ENCODE peak calls at places on chromosomes 1 and 21, in four cellular contexts. One of them, this sample, is unnamed. For H3K4me1, the result is how much of the 10 kb centered on the place peaks cover.

GRCh38 chr1:116920211-116920610 is 10.5 kb downstream of the PTGFRN start:
- DNase-seq in tibial nerve: no peak
- DNase-seq in mammary epithelial cell: peak
- DNase-seq in CD8-positive, alpha-beta memory T cell: no peak
- DNase-seq in this sample: no peak

GRCh38 chr1:215475719-215476525 is 91.2 kb upstream of the KCTD3 start:
- DNase-seq in tibial nerve: no peak
- DNase-seq in mammary epithelial cell: peak
- DNase-seq in CD8-positive, alpha-beta memory T cell: no peak
- DNase-seq in this sample: no peak

GRCh38 chr1:242651817-242652216 is 127.3 kb upstream of the PLD5 start:
- DNase-seq in CD8-positive, alpha-beta memory T cell: no peak
- DNase-seq in tibial nerve: no peak
- DNase-seq in mammary epithelial cell: peak
- DNase-seq in this sample: no peak

GRCh38 chr1:234696986-234697385 is 87.0 kb upstream of the IRF2BP2 start:
- DNase-seq in tibial nerve: no peak
- DNase-seq in mammary epithelial cell: no peak
- DNase-seq in CD8-positive, alpha-beta memory T cell: no peak
- DNase-seq in this sample: no peak

GRCh38 chr21:30839304-30839703 is 9.7 kb upstream of the KRTAP7-1 start:
- DNase-seq in mammary epithelial cell: peak
- DNase-seq in CD8-positive, alpha-beta memory T cell: no peak
- DNase-seq in tibial nerve: no peak
- DNase-seq in this sample: no peak

GRCh38 chr1:9838946-9839345 is 15.2 kb upstream of the CLSTN1 start:
- DNase-seq in tibial nerve: no peak
- DNase-seq in mammary epithelial cell: no peak
- DNase-seq in CD8-positive, alpha-beta memory T cell: no peak
- DNase-seq in this sample: no peak

GRCh38 chr1:229155472-229155871 is 115.4 kb upstream of the RAB4A start:
- DNase-seq in mammary epithelial cell: no peak
- DNase-seq in tibial nerve: peak
- DNase-seq in CD8-positive, alpha-beta memory T cell: peak
- DNase-seq in this sample: no peak

GRCh38 chr1:2587071-2587859 is 688 bp downstream of the PRXL2B start:
- DNase-seq in CD8-positive, alpha-beta memory T cell: no peak
- DNase-seq in mammary epithelial cell: peak
- DNase-seq in tibial nerve: no peak
- DNase-seq in this sample: no peak

GRCh38 chr1:209618756-209619420 is 33.3 kb downstream of the LAMB3 start:
- DNase-seq in tibial nerve: no peak
- DNase-seq in mammary epithelial cell: no peak
- DNase-seq in CD8-positive, alpha-beta memory T cell: no peak
- DNase-seq in this sample: no peak

GRCh38 chr21:37039434-37040075 is 33.1 kb downstream of the RIPPLY3 start:
- DNase-seq in tibial nerve: no peak
- DNase-seq in mammary epithelial cell: no peak
- DNase-seq in CD8-positive, alpha-beta memory T cell: no peak
- DNase-seq in this sample: no peak

GRCh38 chr1:115493834-115494233 is 147.9 kb upstream of the VANGL1 start:
- DNase-seq in mammary epithelial cell: no peak
- DNase-seq in CD8-positive, alpha-beta memory T cell: no peak
- DNase-seq in tibial nerve: no peak
- DNase-seq in this sample: no peak

GRCh38 chr21:40185208-40185607 is 318.0 kb downstream of the PCP4 start:
- DNase-seq in CD8-positive, alpha-beta memory T cell: no peak
- DNase-seq in mammary epithelial cell: no peak
- DNase-seq in tibial nerve: no peak
- DNase-seq in this sample: no peak

GRCh38 chr1:187641907-187642306 is 813.2 kb downstream of the PLA2G4A start:
- DNase-seq in tibial nerve: no peak
- DNase-seq in mammary epithelial cell: no peak
- DNase-seq in CD8-positive, alpha-beta memory T cell: no peak
- DNase-seq in this sample: no peak

GRCh38 chr1:180988221-180988826 is 34.3 kb downstream of the STX6 start:
- DNase-seq in CD8-positive, alpha-beta memory T cell: no peak
- DNase-seq in mammary epithelial cell: no peak
- DNase-seq in tibial nerve: no peak
- DNase-seq in this sample: no peak

GRCh38 chr21:45992311-45993209 is 11.0 kb downstream of the COL6A1 start:
- DNase-seq in tibial nerve: no peak
- DNase-seq in mammary epithelial cell: no peak
- DNase-seq in CD8-positive, alpha-beta memory T cell: no peak
- DNase-seq in this sample: peak

GRCh38 chr21:42668620-42669019 is 15.2 kb downstream of the PDE9A start:
- DNase-seq in tibial nerve: no peak
- DNase-seq in CD8-positive, alpha-beta memory T cell: no peak
- DNase-seq in mammary epithelial cell: no peak
- DNase-seq in this sample: no peak

GRCh38 chr1:226692868-226693267 is 46.2 kb downstream of the ITPKB start:
- DNase-seq in mammary epithelial cell: no peak
- DNase-seq in CD8-positive, alpha-beta memory T cell: no peak
- DNase-seq in tibial nerve: no peak
- DNase-seq in this sample: no peak

GRCh38 chr1:17207966-17208418 is 3.1 kb downstream of the PADI1 start:
- DNase-seq in tibial nerve: no peak
- DNase-seq in CD8-positive, alpha-beta memory T cell: peak
- DNase-seq in mammary epithelial cell: peak
- DNase-seq in this sample: peak

GRCh38 chr1:17207540-17207939 is 2.6 kb downstream of the PADI1 start:
- DNase-seq in CD8-positive, alpha-beta memory T cell: no peak
- DNase-seq in tibial nerve: no peak
- DNase-seq in mammary epithelial cell: no peak
- DNase-seq in this sample: no peak

GRCh38 chr1:17208546-17208945 is 3.6 kb downstream of the PADI1 start:
- DNase-seq in CD8-positive, alpha-beta memory T cell: no peak
- DNase-seq in mammary epithelial cell: no peak
- DNase-seq in tibial nerve: no peak
- DNase-seq in this sample: no peak

GRCh38 chr1:17210176-17210575 is 5.2 kb downstream of the PADI1 start:
- DNase-seq in CD8-positive, alpha-beta memory T cell: no peak
- DNase-seq in tibial nerve: no peak
- DNase-seq in mammary epithelial cell: no peak
- DNase-seq in this sample: no peak

GRCh38 chr1:17209446-17209845 is 4.5 kb downstream of the PADI1 start:
- DNase-seq in mammary epithelial cell: no peak
- DNase-seq in CD8-positive, alpha-beta memory T cell: no peak
- DNase-seq in tibial nerve: no peak
- DNase-seq in this sample: no peak
- H3K4me1 ChIP-seq in mammary epithelial cell: half or more
- H3K4me1 ChIP-seq in CD8-positive, alpha-beta memory T cell: half or more
- H3K4me1 ChIP-seq in tibial nerve: under half
- H3K4me1 ChIP-seq in this sample: half or more

DNA sequence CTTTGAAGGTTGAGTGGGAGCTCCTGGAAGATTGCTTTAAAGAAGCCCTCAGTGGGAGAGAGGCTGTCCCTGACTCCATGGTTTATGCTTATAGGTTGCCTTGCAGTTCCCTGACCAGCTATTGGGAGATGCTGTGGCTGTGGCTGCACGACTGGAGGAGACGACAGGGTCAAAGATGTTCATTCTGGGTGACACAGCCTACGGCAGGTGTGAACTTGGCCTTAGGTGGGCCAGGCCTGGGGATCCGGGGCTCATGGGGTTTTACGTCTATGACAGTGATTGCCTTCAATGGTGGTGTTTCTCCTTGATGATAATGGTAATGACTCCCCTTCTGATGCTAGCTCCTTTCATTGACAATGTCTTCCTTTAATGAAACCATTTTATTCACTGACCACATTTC is 692 bp downstream of the DPH2 start:
- DNase-seq in tibial nerve: no peak
- DNase-seq in mammary epithelial cell: no peak
- DNase-seq in CD8-positive, alpha-beta memory T cell: no peak
- DNase-seq in this sample: no peak
- H3K27ac ChIP-seq in tibial nerve: no peak
- H3K27ac ChIP-seq in mammary epithelial cell: peak
- H3K27ac ChIP-seq in CD8-positive, alpha-beta memory T cell: peak
- H3K27ac ChIP-seq in this sample: no peak

GRCh38 chr1:30744060-30744756 is 13.4 kb downstream of the LAPTM5 start:
- DNase-seq in mammary epithelial cell: peak
- DNase-seq in tibial nerve: no peak
- DNase-seq in CD8-positive, alpha-beta memory T cell: no peak
- DNase-seq in this sample: no peak
- H3K4me1 ChIP-seq in mammary epithelial cell: under half
- H3K4me1 ChIP-seq in tibial nerve: under half
- H3K4me1 ChIP-seq in CD8-positive, alpha-beta memory T cell: half or more
- H3K4me1 ChIP-seq in this sample: under half

GRCh38 chr1:218351617-218352438 is 6.7 kb downstream of the TGFB2 start:
- DNase-seq in tibial nerve: no peak
- DNase-seq in mammary epithelial cell: peak
- DNase-seq in CD8-positive, alpha-beta memory T cell: peak
- DNase-seq in this sample: no peak

GRCh38 chr1:218349365-218350021 is 4.4 kb downstream of the TGFB2 start:
- DNase-seq in mammary epithelial cell: no peak
- DNase-seq in tibial nerve: no peak
- DNase-seq in CD8-positive, alpha-beta memory T cell: no peak
- DNase-seq in this sample: no peak

GRCh38 chr1:218350022-218350525 is 4.9 kb downstream of the TGFB2 start:
- DNase-seq in tibial nerve: no peak
- DNase-seq in mammary epithelial cell: no peak
- DNase-seq in CD8-positive, alpha-beta memory T cell: no peak
- DNase-seq in this sample: no peak

GRCh38 chr1:218348628-218349185 is 3.6 kb downstream of the TGFB2 start:
- DNase-seq in tibial nerve: no peak
- DNase-seq in mammary epithelial cell: peak
- DNase-seq in CD8-positive, alpha-beta memory T cell: no peak
- DNase-seq in this sample: no peak

GRCh38 chr1:218350909-218351616 is 5.9 kb downstream of the TGFB2 start:
- DNase-seq in mammary epithelial cell: peak
- DNase-seq in CD8-positive, alpha-beta memory T cell: no peak
- DNase-seq in tibial nerve: no peak
- DNase-seq in this sample: peak
- H3K27ac ChIP-seq in mammary epithelial cell: peak
- H3K27ac ChIP-seq in CD8-positive, alpha-beta memory T cell: no peak
- H3K27ac ChIP-seq in tibial nerve: peak
- H3K27ac ChIP-seq in this sample: peak

DNA sequence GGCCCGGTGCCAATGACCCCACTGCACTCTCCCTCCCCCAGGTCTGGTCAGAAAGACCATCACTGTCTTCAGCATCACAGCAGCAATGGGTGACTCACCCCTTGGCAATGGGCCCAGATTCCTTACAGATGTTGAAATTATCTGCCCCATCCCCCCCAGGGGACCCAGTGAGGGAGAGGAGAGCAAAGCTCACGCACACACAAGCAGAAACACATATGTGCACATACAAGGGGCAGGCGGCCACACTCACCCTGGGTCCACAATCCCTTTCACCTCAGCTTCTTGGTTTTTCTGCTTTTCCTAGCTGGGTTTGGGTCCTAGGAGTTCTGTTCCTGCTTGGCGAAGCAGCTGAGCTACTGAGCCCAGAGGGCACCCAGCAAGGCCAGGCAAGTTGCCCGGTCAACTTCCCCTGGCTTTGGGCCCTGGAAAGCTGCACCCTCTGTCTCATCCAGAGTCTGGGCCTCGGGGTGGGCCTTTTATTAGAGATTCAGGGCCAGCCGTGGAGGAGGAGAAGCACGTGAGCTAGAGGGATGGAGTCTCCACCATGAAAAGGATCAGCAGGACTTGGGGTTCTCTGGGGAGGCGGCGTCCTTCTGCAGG is 2.6 kb downstream of the COL16A1 start:
- DNase-seq in mammary epithelial cell: peak
- DNase-seq in CD8-positive, alpha-beta memory T cell: no peak
- DNase-seq in tibial nerve: peak
- DNase-seq in this sample: peak
- H3K4me1 ChIP-seq in mammary epithelial cell: half or more
- H3K4me1 ChIP-seq in CD8-positive, alpha-beta memory T cell: under half
- H3K4me1 ChIP-seq in tibial nerve: half or more
- H3K4me1 ChIP-seq in this sample: half or more

GRCh38 chr1:167927075-167927754 is 9.3 kb upstream of the DCAF6 start:
- DNase-seq in mammary epithelial cell: no peak
- DNase-seq in tibial nerve: no peak
- DNase-seq in CD8-positive, alpha-beta memory T cell: no peak
- DNase-seq in this sample: no peak
- H3K27ac ChIP-seq in mammary epithelial cell: no peak
- H3K27ac ChIP-seq in tibial nerve: no peak
- H3K27ac ChIP-seq in CD8-positive, alpha-beta memory T cell: peak
- H3K27ac ChIP-seq in this sample: no peak

GRCh38 chr1:176033474-176033873 is 173.6 kb downstream of the COP1 start:
- DNase-seq in CD8-positive, alpha-beta memory T cell: no peak
- DNase-seq in mammary epithelial cell: peak
- DNase-seq in tibial nerve: no peak
- DNase-seq in this sample: no peak

GRCh38 chr1:176029155-176029554 is 177.9 kb downstream of the COP1 start:
- DNase-seq in CD8-positive, alpha-beta memory T cell: no peak
- DNase-seq in tibial nerve: no peak
- DNase-seq in mammary epithelial cell: no peak
- DNase-seq in this sample: no peak

GRCh38 chr1:176032040-176032645 is 174.9 kb downstream of the COP1 start:
- DNase-seq in tibial nerve: no peak
- DNase-seq in mammary epithelial cell: no peak
- DNase-seq in CD8-positive, alpha-beta memory T cell: no peak
- DNase-seq in this sample: no peak

GRCh38 chr1:176029609-176030008 is 177.5 kb downstream of the COP1 start:
- DNase-seq in CD8-positive, alpha-beta memory T cell: no peak
- DNase-seq in mammary epithelial cell: no peak
- DNase-seq in tibial nerve: no peak
- DNase-seq in this sample: no peak

GRCh38 chr1:176033879-176034278 is 173.2 kb downstream of the COP1 start:
- DNase-seq in CD8-positive, alpha-beta memory T cell: no peak
- DNase-seq in mammary epithelial cell: no peak
- DNase-seq in tibial nerve: no peak
- DNase-seq in this sample: peak
- H3K4me1 ChIP-seq in CD8-positive, alpha-beta memory T cell: under half
- H3K4me1 ChIP-seq in mammary epithelial cell: under half
- H3K4me1 ChIP-seq in tibial nerve: under half
- H3K4me1 ChIP-seq in this sample: under half

GRCh38 chr1:41882068-41882477 is 36.6 kb downstream of the HIVEP3 start:
- DNase-seq in CD8-positive, alpha-beta memory T cell: no peak
- DNase-seq in tibial nerve: no peak
- DNase-seq in mammary epithelial cell: no peak
- DNase-seq in this sample: no peak
- H3K27ac ChIP-seq in CD8-positive, alpha-beta memory T cell: no peak
- H3K27ac ChIP-seq in tibial nerve: no peak
- H3K27ac ChIP-seq in mammary epithelial cell: no peak
- H3K27ac ChIP-seq in this sample: no peak

GRCh38 chr1:21307663-21308062 is 17.4 kb upstream of the ECE1 start:
- DNase-seq in CD8-positive, alpha-beta memory T cell: no peak
- DNase-seq in tibial nerve: no peak
- DNase-seq in mammary epithelial cell: no peak
- DNase-seq in this sample: no peak

GRCh38 chr1:21308330-21308729 is 18.1 kb upstream of the ECE1 start:
- DNase-seq in mammary epithelial cell: no peak
- DNase-seq in tibial nerve: no peak
- DNase-seq in CD8-positive, alpha-beta memory T cell: no peak
- DNase-seq in this sample: no peak

GRCh38 chr1:21308847-21309652 is 18.8 kb upstream of the ECE1 start:
- DNase-seq in tibial nerve: no peak
- DNase-seq in mammary epithelial cell: peak
- DNase-seq in CD8-positive, alpha-beta memory T cell: no peak
- DNase-seq in this sample: no peak

GRCh38 chr1:21305900-21306189 is 15.6 kb upstream of the ECE1 start:
- DNase-seq in tibial nerve: no peak
- DNase-seq in CD8-positive, alpha-beta memory T cell: no peak
- DNase-seq in mammary epithelial cell: no peak
- DNase-seq in this sample: no peak

GRCh38 chr1:21307210-21307609 is 16.9 kb upstream of the ECE1 start:
- DNase-seq in tibial nerve: no peak
- DNase-seq in CD8-positive, alpha-beta memory T cell: no peak
- DNase-seq in mammary epithelial cell: no peak
- DNase-seq in this sample: no peak
- H3K4me1 ChIP-seq in tibial nerve: half or more
- H3K4me1 ChIP-seq in CD8-positive, alpha-beta memory T cell: under half
- H3K4me1 ChIP-seq in mammary epithelial cell: half or more
- H3K4me1 ChIP-seq in this sample: under half